ENCODE peak calls at places on chromosomes 5 and 9, in four cellular contexts. One of them, this sample, is unnamed.

GRCh38 chr5:141513627-141514329 is 24.9 kb downstream of the PCDHGC5 start:
- DNase-seq in CD4-positive, CD25-positive, alpha-beta regulatory T cell: peak; percentile 46
- DNase-seq in HL-60: no peak
- DNase-seq in H7: peak; percentile 86
- DNase-seq in this sample: peak; percentile 26

GRCh38 chr9:14286121-14286520 is 27.8 kb downstream of the NFIB start:
- DNase-seq in CD4-positive, CD25-positive, alpha-beta regulatory T cell: no peak
- DNase-seq in HL-60: no peak
- DNase-seq in H7: no peak
- DNase-seq in this sample: no peak

GRCh38 chr5:126122942-126123341 is 300.3 kb upstream of the GRAMD2B start:
- DNase-seq in CD4-positive, CD25-positive, alpha-beta regulatory T cell: no peak
- DNase-seq in HL-60: no peak
- DNase-seq in H7: no peak
- DNase-seq in this sample: no peak

GRCh38 chr5:133249593-133249992 is 197.8 kb downstream of the HSPA4 start:
- DNase-seq in CD4-positive, CD25-positive, alpha-beta regulatory T cell: no peak
- DNase-seq in HL-60: no peak
- DNase-seq in H7: no peak
- DNase-seq in this sample: no peak

GRCh38 chr5:2757563-2758311 is 6.3 kb upstream of the IRX2 start:
- DNase-seq in HL-60: no peak
- DNase-seq in CD4-positive, CD25-positive, alpha-beta regulatory T cell: no peak
- DNase-seq in H7: no peak
- DNase-seq in this sample: no peak

GRCh38 chr5:137218471-137218870 is 280.7 kb downstream of the SPOCK1 start:
- DNase-seq in H7: no peak
- DNase-seq in CD4-positive, CD25-positive, alpha-beta regulatory T cell: no peak
- DNase-seq in HL-60: no peak
- DNase-seq in this sample: no peak

GRCh38 chr5:52878671-52879070 is 91.0 kb downstream of the ITGA1 start:
- DNase-seq in CD4-positive, CD25-positive, alpha-beta regulatory T cell: no peak
- DNase-seq in H7: no peak
- DNase-seq in HL-60: no peak
- DNase-seq in this sample: no peak

GRCh38 chr5:62561896-62562295 is 16.7 kb upstream of the LRRC70 start:
- DNase-seq in H7: no peak
- DNase-seq in CD4-positive, CD25-positive, alpha-beta regulatory T cell: no peak
- DNase-seq in HL-60: no peak
- DNase-seq in this sample: no peak

DNA sequence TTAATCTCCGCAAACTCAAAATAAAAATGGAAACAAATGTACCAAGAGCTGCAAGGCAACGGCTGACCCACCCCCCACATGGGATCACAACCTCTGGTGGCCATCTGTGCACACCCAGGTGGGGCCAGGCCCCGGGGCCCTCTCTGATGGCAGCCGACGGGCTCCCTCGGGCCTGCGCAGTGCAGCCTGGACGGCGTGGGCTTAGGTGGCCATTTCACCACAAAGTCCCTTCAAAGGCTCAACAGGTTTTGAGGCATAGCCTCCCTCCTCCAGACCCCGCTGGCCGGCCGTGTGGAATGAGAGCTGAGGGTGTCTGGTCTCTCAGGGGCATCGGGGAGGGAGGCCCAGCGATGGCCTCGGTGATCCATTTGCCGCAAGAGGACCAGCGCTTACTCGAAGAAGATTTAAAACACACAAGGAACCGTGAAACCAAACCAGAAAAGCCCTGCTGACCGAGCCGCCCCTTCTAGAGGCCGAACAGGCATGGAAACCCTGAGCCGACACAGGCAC is 42.7 kb upstream of the CEP72 start:
- DNase-seq in HL-60: no peak
- DNase-seq in H7: no peak
- DNase-seq in CD4-positive, CD25-positive, alpha-beta regulatory T cell: no peak
- DNase-seq in this sample: no peak
- H3K27me3 ChIP-seq in HL-60: no peaks in the 10 kb centered on the region
- H3K27me3 ChIP-seq in H7: no peaks in the 10 kb centered on the region
- H3K27me3 ChIP-seq in CD4-positive, CD25-positive, alpha-beta regulatory T cell: no peaks in the 10 kb centered on the region
- H3K27me3 ChIP-seq in this sample: no peaks in the 10 kb centered on the region

GRCh38 chr5:93572773-93573626 is 8.0 kb downstream of the NR2F1-AS1 start:
- DNase-seq in HL-60: no peak
- DNase-seq in H7: peak; percentile 83
- DNase-seq in CD4-positive, CD25-positive, alpha-beta regulatory T cell: no peak
- DNase-seq in this sample: no peak
- H3K4me3 ChIP-seq in HL-60: no peak overlapping the region
- H3K4me3 ChIP-seq in H7: peak overlapping the region; percentile 13
- H3K4me3 ChIP-seq in CD4-positive, CD25-positive, alpha-beta regulatory T cell: no peak overlapping the region
- H3K4me3 ChIP-seq in this sample: no peak overlapping the region

GRCh38 chr9:72156586-72156985 is 7.3 kb downstream of the GDA start:
- DNase-seq in HL-60: no peak
- DNase-seq in H7: no peak
- DNase-seq in CD4-positive, CD25-positive, alpha-beta regulatory T cell: no peak
- DNase-seq in this sample: no peak

GRCh38 chr9:72158680-72159079 is 9.4 kb downstream of the GDA start:
- DNase-seq in CD4-positive, CD25-positive, alpha-beta regulatory T cell: no peak
- DNase-seq in HL-60: no peak
- DNase-seq in H7: no peak
- DNase-seq in this sample: no peak

GRCh38 chr9:72155282-72155677 is 6.0 kb downstream of the GDA start:
- DNase-seq in H7: no peak
- DNase-seq in CD4-positive, CD25-positive, alpha-beta regulatory T cell: no peak
- DNase-seq in HL-60: no peak
- DNase-seq in this sample: no peak

GRCh38 chr9:72165821-72166547 is 16.7 kb downstream of the GDA start:
- DNase-seq in HL-60: no peak
- DNase-seq in H7: no peak
- DNase-seq in CD4-positive, CD25-positive, alpha-beta regulatory T cell: no peak
- DNase-seq in this sample: no peak

DNA sequence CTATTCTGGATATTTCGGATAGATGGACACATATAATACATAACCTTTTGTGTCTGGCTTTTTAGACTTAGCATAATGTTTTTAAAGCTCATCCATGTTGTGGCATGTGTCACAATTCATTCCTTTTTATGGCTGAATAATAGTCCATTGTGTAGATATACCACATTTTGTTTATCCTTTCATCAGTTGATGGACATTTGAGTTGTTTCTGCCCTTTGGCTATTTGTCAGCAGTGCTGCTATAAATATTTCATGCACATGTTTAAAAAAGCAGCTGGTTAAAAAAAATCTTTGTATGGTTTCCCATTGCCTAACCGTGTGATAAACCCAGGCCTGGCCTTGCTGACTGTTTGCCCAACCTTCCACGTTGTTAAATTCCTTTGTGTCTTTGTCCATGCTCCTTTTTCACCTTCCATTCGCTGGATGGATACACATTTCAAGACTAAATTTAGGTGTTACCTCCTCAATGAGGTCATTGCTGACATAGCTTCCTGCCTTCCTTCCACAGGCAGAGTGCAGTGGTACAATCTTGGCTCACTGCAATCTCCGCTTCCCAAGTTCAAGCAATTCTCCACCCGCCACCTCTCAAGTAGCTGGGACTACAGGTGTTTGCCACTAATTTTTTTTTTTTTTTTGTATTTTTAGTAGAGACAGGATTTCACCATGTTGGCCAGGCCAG is 11.3 kb downstream of the GDA start:
- DNase-seq in CD4-positive, CD25-positive, alpha-beta regulatory T cell: no peak
- DNase-seq in H7: no peak
- DNase-seq in HL-60: no peak
- DNase-seq in this sample: no peak
- H3K27me3 ChIP-seq in CD4-positive, CD25-positive, alpha-beta regulatory T cell: no peaks in the 10 kb centered on the region
- H3K27me3 ChIP-seq in H7: no peaks in the 10 kb centered on the region
- H3K27me3 ChIP-seq in HL-60: no peaks in the 10 kb centered on the region
- H3K27me3 ChIP-seq in this sample: no peaks in the 10 kb centered on the region

DNA sequence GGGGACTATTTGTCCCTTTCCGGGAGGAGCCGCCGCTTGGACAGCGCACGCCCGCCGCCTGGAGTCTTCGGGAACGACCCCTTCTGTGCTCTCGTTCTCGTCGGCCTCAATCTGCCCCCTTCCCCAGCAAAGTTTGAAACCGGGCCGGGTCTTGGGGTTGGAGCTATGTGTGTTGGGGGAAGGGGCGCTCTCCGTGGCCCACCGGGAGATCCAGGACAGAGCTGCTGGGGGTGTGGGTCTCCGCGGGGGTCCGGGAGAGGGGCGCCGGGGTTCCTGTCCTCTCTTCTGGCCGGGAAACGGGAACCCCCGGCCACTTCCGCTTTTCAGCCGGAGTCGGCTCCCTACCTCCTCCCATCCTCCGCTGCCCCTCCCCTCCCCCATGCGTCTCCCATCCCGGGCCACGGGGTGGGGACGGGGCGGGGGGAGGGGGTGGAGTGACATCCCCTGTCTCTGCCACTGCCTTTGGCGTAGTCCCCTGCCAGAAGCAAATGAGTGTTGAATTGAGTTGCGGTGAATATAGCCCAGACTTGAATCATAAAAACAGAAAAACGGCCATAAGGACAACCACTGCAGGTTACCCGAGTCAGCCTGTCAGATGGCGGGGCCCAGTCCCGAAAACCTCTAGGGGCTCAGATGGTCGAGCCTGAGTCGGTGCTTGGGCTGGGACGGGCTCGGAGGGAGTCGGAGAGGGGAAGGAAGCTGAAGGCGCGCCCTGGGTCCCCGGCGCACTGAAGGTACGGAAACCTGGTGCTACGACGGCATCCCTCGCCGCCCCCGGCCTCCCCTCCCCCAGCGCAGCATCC is 1.1 kb downstream of the CPLX2 start:
- DNase-seq in H7: peak; percentile 91
- DNase-seq in CD4-positive, CD25-positive, alpha-beta regulatory T cell: no peak
- DNase-seq in HL-60: peak; percentile 54
- DNase-seq in this sample: no peak
- H3K4me3 ChIP-seq in H7: peak overlapping the region; percentile 48
- H3K4me3 ChIP-seq in CD4-positive, CD25-positive, alpha-beta regulatory T cell: no peak overlapping the region
- H3K4me3 ChIP-seq in HL-60: no peak overlapping the region
- H3K4me3 ChIP-seq in this sample: no peak overlapping the region